ENCODE peak calls at places on chromosomes 6 and 20, in five cellular contexts. One of them, this sample, is unnamed.

GRCh38 chr6:140434761-140435160 is 1060.3 kb upstream of the CITED2 start:
- DNase-seq in kidney epithelial cell: no peak
- DNase-seq in Peyer's patch: no peak
- DNase-seq in ovary: no peak
- DNase-seq in heart left ventricle: no peak
- DNase-seq in this sample: no peak

GRCh38 chr6:15628499-15629131 is 34.2 kb downstream of the DTNBP1 start:
- DNase-seq in kidney epithelial cell: peak
- DNase-seq in Peyer's patch: no peak
- DNase-seq in ovary: no peak
- DNase-seq in heart left ventricle: no peak
- DNase-seq in this sample: no peak

GRCh38 chr6:37699138-37699766 is 1.6 kb upstream of the MDGA1 start:
- DNase-seq in ovary: no peak
- DNase-seq in heart left ventricle: no peak
- DNase-seq in kidney epithelial cell: no peak
- DNase-seq in Peyer's patch: peak
- DNase-seq in this sample: no peak

GRCh38 chr20:37741055-37741454 is 47.2 kb downstream of the CTNNBL1 start:
- DNase-seq in heart left ventricle: no peak
- DNase-seq in ovary: no peak
- DNase-seq in Peyer's patch: no peak
- DNase-seq in kidney epithelial cell: peak
- DNase-seq in this sample: no peak

GRCh38 chr6:51045548-51045947 is 226.9 kb downstream of the TFAP2B start:
- DNase-seq in ovary: no peak
- DNase-seq in heart left ventricle: no peak
- DNase-seq in kidney epithelial cell: no peak
- DNase-seq in Peyer's patch: no peak
- DNase-seq in this sample: no peak

GRCh38 chr20:44394520-44395182 is 39.2 kb downstream of the HNF4A start:
- DNase-seq in kidney epithelial cell: no peak
- DNase-seq in Peyer's patch: no peak
- DNase-seq in heart left ventricle: no peak
- DNase-seq in ovary: peak
- DNase-seq in this sample: no peak

GRCh38 chr6:18415671-18416340 is 28.7 kb downstream of the RNF144B start:
- DNase-seq in kidney epithelial cell: no peak
- DNase-seq in ovary: no peak
- DNase-seq in Peyer's patch: no peak
- DNase-seq in heart left ventricle: no peak
- DNase-seq in this sample: no peak

GRCh38 chr6:82951389-82951788 is 114.3 kb downstream of the UBE3D start:
- DNase-seq in Peyer's patch: no peak
- DNase-seq in kidney epithelial cell: no peak
- DNase-seq in heart left ventricle: no peak
- DNase-seq in ovary: no peak
- DNase-seq in this sample: no peak

GRCh38 chr6:34791842-34792604 is at the start of gene BLTP3A:
- DNase-seq in ovary: peak
- DNase-seq in Peyer's patch: peak
- DNase-seq in heart left ventricle: peak
- DNase-seq in kidney epithelial cell: no peak
- DNase-seq in this sample: no peak

GRCh38 chr6:108163644-108164536 is 1.9 kb upstream of the NR2E1 start:
- DNase-seq in kidney epithelial cell: no peak
- DNase-seq in heart left ventricle: no peak
- DNase-seq in Peyer's patch: no peak
- DNase-seq in ovary: no peak
- DNase-seq in this sample: no peak

GRCh38 chr20:5480824-5481600 is 164.3 kb upstream of the PROKR2 start:
- DNase-seq in kidney epithelial cell: no peak
- DNase-seq in heart left ventricle: no peak
- DNase-seq in ovary: no peak
- DNase-seq in Peyer's patch: no peak
- DNase-seq in this sample: no peak

GRCh38 chr6:82370788-82371187 is 7.2 kb downstream of the TPBG start:
- DNase-seq in ovary: no peak
- DNase-seq in heart left ventricle: no peak
- DNase-seq in Peyer's patch: no peak
- DNase-seq in kidney epithelial cell: no peak
- DNase-seq in this sample: no peak

GRCh38 chr6:16903470-16903869 is 142.2 kb upstream of the ATXN1 start:
- DNase-seq in kidney epithelial cell: no peak
- DNase-seq in ovary: no peak
- DNase-seq in Peyer's patch: no peak
- DNase-seq in heart left ventricle: no peak
- DNase-seq in this sample: no peak

GRCh38 chr6:151876122-151876521 is 68.6 kb downstream of the ESR1 start:
- DNase-seq in heart left ventricle: no peak
- DNase-seq in ovary: no peak
- DNase-seq in Peyer's patch: no peak
- DNase-seq in kidney epithelial cell: no peak
- DNase-seq in this sample: no peak

GRCh38 chr6:46011241-46012085 is 4.2 kb downstream of the CLIC5 start:
- DNase-seq in ovary: no peak
- DNase-seq in kidney epithelial cell: peak
- DNase-seq in Peyer's patch: peak
- DNase-seq in heart left ventricle: no peak
- DNase-seq in this sample: no peak

GRCh38 chr6:87393026-87393622 is 14.6 kb upstream of the CFAP206 start:
- DNase-seq in kidney epithelial cell: no peak
- DNase-seq in Peyer's patch: peak
- DNase-seq in ovary: no peak
- DNase-seq in heart left ventricle: no peak
- DNase-seq in this sample: no peak

GRCh38 chr6:152750694-152751093 is at the start of gene VIP:
- DNase-seq in kidney epithelial cell: peak
- DNase-seq in heart left ventricle: no peak
- DNase-seq in ovary: no peak
- DNase-seq in Peyer's patch: no peak
- DNase-seq in this sample: no peak

GRCh38 chr20:47784256-47784598 is 1.1 kb downstream of the SULF2 start:
- DNase-seq in heart left ventricle: no peak
- DNase-seq in ovary: no peak
- DNase-seq in kidney epithelial cell: no peak
- DNase-seq in Peyer's patch: no peak
- DNase-seq in this sample: no peak

GRCh38 chr20:47782920-47783552 is 2.2 kb downstream of the SULF2 start:
- DNase-seq in Peyer's patch: no peak
- DNase-seq in heart left ventricle: no peak
- DNase-seq in ovary: no peak
- DNase-seq in kidney epithelial cell: no peak
- DNase-seq in this sample: no peak

GRCh38 chr20:47785900-47786762 is 850 bp upstream of the SULF2 start:
- DNase-seq in heart left ventricle: peak
- DNase-seq in ovary: peak
- DNase-seq in kidney epithelial cell: peak
- DNase-seq in Peyer's patch: no peak
- DNase-seq in this sample: no peak

GRCh38 chr20:47785321-47785899 is at the start of gene SULF2:
- DNase-seq in kidney epithelial cell: no peak
- DNase-seq in ovary: peak
- DNase-seq in heart left ventricle: peak
- DNase-seq in Peyer's patch: no peak
- DNase-seq in this sample: no peak

DNA sequence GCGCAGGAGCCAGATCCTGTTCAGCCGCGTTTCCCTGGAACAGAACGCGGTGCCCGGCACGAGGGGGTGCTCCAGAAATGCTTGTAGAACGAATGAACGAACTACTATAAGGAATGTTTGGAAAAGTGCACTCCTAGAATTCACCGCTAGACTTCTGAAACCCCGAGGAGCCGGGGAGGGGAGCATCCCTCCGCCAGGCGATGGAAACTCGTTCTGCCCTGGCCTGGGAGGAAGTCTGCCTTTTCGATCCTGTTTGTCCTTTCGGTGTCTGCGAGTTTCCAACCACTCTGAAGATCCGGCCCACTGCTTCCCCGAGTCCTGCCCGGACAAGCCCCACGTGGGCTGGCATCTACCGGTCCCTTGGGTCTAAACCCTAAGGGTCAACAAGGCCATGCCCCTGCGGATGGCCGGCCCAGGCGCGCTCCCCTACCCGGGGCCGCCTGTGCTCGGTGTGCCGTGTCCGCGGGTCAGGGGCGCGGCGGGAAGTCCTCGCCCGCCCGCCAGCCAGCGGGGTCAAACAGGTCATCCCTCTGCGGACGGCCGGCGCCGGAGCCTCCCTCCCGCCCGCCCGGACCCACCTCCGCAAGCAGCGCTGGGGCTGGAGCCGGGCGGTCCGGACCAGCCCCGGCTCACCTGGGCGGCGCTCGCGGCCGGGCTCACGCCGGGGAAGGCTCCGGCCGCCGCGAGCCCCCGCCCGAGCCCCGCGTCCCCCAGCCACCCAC is 521 bp downstream of the SULF2 start:
- DNase-seq in ovary: peak
- DNase-seq in heart left ventricle: peak
- DNase-seq in Peyer's patch: no peak
- DNase-seq in kidney epithelial cell: no peak
- DNase-seq in this sample: no peak
- TF ChIP-seq CTCF in ovary: peak
- TF ChIP-seq CTCF in heart left ventricle: peak
- TF ChIP-seq CTCF in Peyer's patch: no peak
- TF ChIP-seq CTCF in kidney epithelial cell: peak
- TF ChIP-seq CTCF in this sample: no peak

GRCh38 chr6:129646140-129646569 is 63.8 kb downstream of the ARHGAP18 start:
- DNase-seq in kidney epithelial cell: no peak
- DNase-seq in heart left ventricle: no peak
- DNase-seq in ovary: no peak
- DNase-seq in Peyer's patch: no peak
- DNase-seq in this sample: no peak
- H3K4me3 ChIP-seq in kidney epithelial cell: no peak
- H3K4me3 ChIP-seq in heart left ventricle: no peak
- H3K4me3 ChIP-seq in ovary: no peak
- H3K4me3 ChIP-seq in Peyer's patch: no peak
- H3K4me3 ChIP-seq in this sample: no peak

GRCh38 chr20:20594171-20594530 is 118.3 kb downstream of the RALGAPA2 start:
- DNase-seq in Peyer's patch: no peak
- DNase-seq in kidney epithelial cell: no peak
- DNase-seq in ovary: no peak
- DNase-seq in heart left ventricle: no peak
- DNase-seq in this sample: no peak
- TF ChIP-seq CTCF in Peyer's patch: no peak
- TF ChIP-seq CTCF in kidney epithelial cell: peak
- TF ChIP-seq CTCF in ovary: no peak
- TF ChIP-seq CTCF in heart left ventricle: peak
- TF ChIP-seq CTCF in this sample: peak

DNA sequence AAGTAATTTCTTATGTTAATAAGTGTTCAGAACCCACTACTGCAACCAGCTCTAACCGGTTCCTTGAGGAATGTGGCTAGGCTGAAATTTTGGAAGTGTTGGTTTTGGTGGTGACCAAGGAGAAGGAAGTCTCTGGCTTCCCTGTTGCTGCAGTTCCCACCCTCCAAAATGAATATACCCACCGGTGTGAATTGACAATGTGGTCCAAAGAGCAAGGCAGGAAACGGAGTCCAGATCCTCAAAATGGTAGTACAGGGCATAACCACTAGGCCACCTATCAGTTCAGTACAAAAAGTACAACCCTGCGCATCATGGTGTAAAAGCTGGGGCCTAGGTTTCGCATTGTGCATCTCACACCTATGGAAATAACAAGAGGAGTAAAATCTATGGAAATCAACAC is 2.8 kb downstream of the ADNP start:
- DNase-seq in heart left ventricle: no peak
- DNase-seq in Peyer's patch: no peak
- DNase-seq in ovary: no peak
- DNase-seq in kidney epithelial cell: no peak
- DNase-seq in this sample: no peak
- H3K4me3 ChIP-seq in heart left ventricle: no peak
- H3K4me3 ChIP-seq in Peyer's patch: no peak
- H3K4me3 ChIP-seq in ovary: peak
- H3K4me3 ChIP-seq in kidney epithelial cell: no peak
- H3K4me3 ChIP-seq in this sample: no peak